ENCODE peak calls at places on chromosomes 11 and 22, in eight cellular contexts. One of them, this sample, is unnamed.

GRCh38 chr22:40218723-40219294 is 41.1 kb downstream of the TNRC6B start:
- DNase-seq in esophagus muscularis mucosa: no peak
- DNase-seq in H1: no peak
- DNase-seq in A549: no peak
- DNase-seq in sigmoid colon: no peak
- DNase-seq in transverse colon: no peak
- DNase-seq in stomach: no peak
- DNase-seq in tibial nerve: no peak
- DNase-seq in this sample: no peak

GRCh38 chr11:134361241-134361640 is 29.5 kb downstream of the GLB1L2 start:
- DNase-seq in transverse colon: no peak
- DNase-seq in sigmoid colon: peak; percentile 53
- DNase-seq in H1: no peak
- DNase-seq in tibial nerve: no peak
- DNase-seq in stomach: no peak
- DNase-seq in esophagus muscularis mucosa: no peak
- DNase-seq in A549: no peak
- DNase-seq in this sample: peak; percentile 19

GRCh38 chr11:92627615-92628201 is 341.7 kb upstream of the MTNR1B start:
- DNase-seq in stomach: no peak
- DNase-seq in sigmoid colon: no peak
- DNase-seq in tibial nerve: no peak
- DNase-seq in esophagus muscularis mucosa: no peak
- DNase-seq in A549: no peak
- DNase-seq in transverse colon: no peak
- DNase-seq in H1: no peak
- DNase-seq in this sample: no peak

GRCh38 chr11:35842958-35843357 is 100.9 kb upstream of the LDLRAD3 start:
- DNase-seq in H1: no peak
- DNase-seq in sigmoid colon: no peak
- DNase-seq in A549: no peak
- DNase-seq in stomach: no peak
- DNase-seq in transverse colon: no peak
- DNase-seq in tibial nerve: no peak
- DNase-seq in esophagus muscularis mucosa: no peak
- DNase-seq in this sample: no peak

GRCh38 chr11:67422894-67423293 is 5.4 kb upstream of the RPS6KB2 start:
- DNase-seq in esophagus muscularis mucosa: no peak
- DNase-seq in transverse colon: no peak
- DNase-seq in A549: no peak
- DNase-seq in H1: no peak
- DNase-seq in stomach: no peak
- DNase-seq in sigmoid colon: no peak
- DNase-seq in tibial nerve: no peak
- DNase-seq in this sample: no peak

GRCh38 chr22:46043816-46044717 is 67.1 kb upstream of the WNT7B start:
- DNase-seq in H1: peak; percentile 64
- DNase-seq in A549: no peak
- DNase-seq in sigmoid colon: peak; percentile 81
- DNase-seq in transverse colon: peak; percentile 49
- DNase-seq in stomach: peak; percentile 54
- DNase-seq in esophagus muscularis mucosa: no peak
- DNase-seq in tibial nerve: no peak
- DNase-seq in this sample: peak; percentile 62

GRCh38 chr11:120786206-120786735 is 237.6 kb upstream of the TBCEL start:
- DNase-seq in H1: peak; percentile 28
- DNase-seq in stomach: no peak
- DNase-seq in tibial nerve: no peak
- DNase-seq in transverse colon: no peak
- DNase-seq in sigmoid colon: no peak
- DNase-seq in esophagus muscularis mucosa: no peak
- DNase-seq in A549: no peak
- DNase-seq in this sample: no peak

GRCh38 chr11:10564692-10565318 is 3.7 kb downstream of the LYVE1 start:
- DNase-seq in A549: no peak
- DNase-seq in transverse colon: no peak
- DNase-seq in H1: no peak
- DNase-seq in stomach: no peak
- DNase-seq in sigmoid colon: no peak
- DNase-seq in tibial nerve: no peak
- DNase-seq in esophagus muscularis mucosa: no peak
- DNase-seq in this sample: no peak

GRCh38 chr11:27427183-27427980 is 45.2 kb downstream of the LGR4 start:
- DNase-seq in stomach: peak; percentile 43
- DNase-seq in tibial nerve: no peak
- DNase-seq in esophagus muscularis mucosa: no peak
- DNase-seq in H1: no peak
- DNase-seq in A549: no peak
- DNase-seq in transverse colon: no peak
- DNase-seq in sigmoid colon: no peak
- DNase-seq in this sample: no peak

GRCh38 chr22:36223504-36223903 is 15.8 kb downstream of the APOL2 start:
- DNase-seq in A549: no peak
- DNase-seq in H1: no peak
- DNase-seq in esophagus muscularis mucosa: no peak
- DNase-seq in transverse colon: no peak
- DNase-seq in sigmoid colon: no peak
- DNase-seq in tibial nerve: no peak
- DNase-seq in stomach: no peak
- DNase-seq in this sample: no peak

GRCh38 chr22:19751497-19752245 is 8.9 kb upstream of the TBX1 start:
- DNase-seq in transverse colon: no peak
- DNase-seq in stomach: no peak
- DNase-seq in A549: no peak
- DNase-seq in esophagus muscularis mucosa: no peak
- DNase-seq in H1: no peak
- DNase-seq in sigmoid colon: no peak
- DNase-seq in tibial nerve: no peak
- DNase-seq in this sample: no peak

GRCh38 chr11:8698917-8699441 is 16.4 kb downstream of the RPL27A start:
- DNase-seq in H1: peak; percentile 66
- DNase-seq in esophagus muscularis mucosa: no peak
- DNase-seq in sigmoid colon: peak; percentile 60
- DNase-seq in transverse colon: no peak
- DNase-seq in A549: no peak
- DNase-seq in stomach: no peak
- DNase-seq in tibial nerve: no peak
- DNase-seq in this sample: no peak

GRCh38 chr11:38460429-38460828 is 1862.4 kb upstream of the RAG2 start:
- DNase-seq in stomach: no peak
- DNase-seq in transverse colon: no peak
- DNase-seq in H1: no peak
- DNase-seq in sigmoid colon: no peak
- DNase-seq in A549: no peak
- DNase-seq in esophagus muscularis mucosa: no peak
- DNase-seq in tibial nerve: no peak
- DNase-seq in this sample: no peak

GRCh38 chr11:96045622-96046456 is 121.9 kb upstream of the MTMR2 start:
- DNase-seq in esophagus muscularis mucosa: no peak
- DNase-seq in A549: no peak
- DNase-seq in tibial nerve: peak; percentile 45
- DNase-seq in sigmoid colon: peak; percentile 67
- DNase-seq in transverse colon: no peak
- DNase-seq in H1: peak; percentile 57
- DNase-seq in stomach: peak; percentile 42
- DNase-seq in this sample: peak; percentile 63

GRCh38 chr11:67631427-67631826 is 1.7 kb upstream of the NUDT8 start:
- DNase-seq in esophagus muscularis mucosa: no peak
- DNase-seq in H1: no peak
- DNase-seq in A549: no peak
- DNase-seq in sigmoid colon: no peak
- DNase-seq in transverse colon: peak; percentile 51
- DNase-seq in stomach: no peak
- DNase-seq in tibial nerve: no peak
- DNase-seq in this sample: peak; percentile 34

GRCh38 chr22:45481661-45482060 is 21.0 kb upstream of the FBLN1 start:
- DNase-seq in esophagus muscularis mucosa: no peak
- DNase-seq in stomach: no peak
- DNase-seq in H1: no peak
- DNase-seq in sigmoid colon: no peak
- DNase-seq in tibial nerve: no peak
- DNase-seq in A549: no peak
- DNase-seq in transverse colon: no peak
- DNase-seq in this sample: no peak

GRCh38 chr11:3134651-3135490 is 30.2 kb downstream of the OSBPL5 start:
- DNase-seq in A549: no peak
- DNase-seq in H1: no peak
- DNase-seq in stomach: no peak
- DNase-seq in esophagus muscularis mucosa: no peak
- DNase-seq in sigmoid colon: peak; percentile 65
- DNase-seq in transverse colon: peak; percentile 8
- DNase-seq in tibial nerve: no peak
- DNase-seq in this sample: peak; percentile 30

GRCh38 chr11:131754671-131755070 is 384.3 kb downstream of the NTM start:
- DNase-seq in tibial nerve: no peak
- DNase-seq in A549: no peak
- DNase-seq in stomach: no peak
- DNase-seq in esophagus muscularis mucosa: no peak
- DNase-seq in H1: no peak
- DNase-seq in sigmoid colon: no peak
- DNase-seq in transverse colon: no peak
- DNase-seq in this sample: no peak

GRCh38 chr11:74443071-74443864 is 24.1 kb downstream of the KCNE3 start:
- DNase-seq in sigmoid colon: no peak
- DNase-seq in tibial nerve: no peak
- DNase-seq in H1: no peak
- DNase-seq in stomach: peak; percentile 68
- DNase-seq in A549: peak; percentile 74
- DNase-seq in transverse colon: peak; percentile 55
- DNase-seq in esophagus muscularis mucosa: no peak
- DNase-seq in this sample: no peak

GRCh38 chr11:65503923-65504670 is 5.3 kb downstream of the MALAT1 start:
- DNase-seq in H1: no peak
- DNase-seq in stomach: no peak
- DNase-seq in A549: peak; percentile 70
- DNase-seq in tibial nerve: peak; percentile 48
- DNase-seq in transverse colon: no peak
- DNase-seq in sigmoid colon: peak; percentile 56
- DNase-seq in esophagus muscularis mucosa: no peak
- DNase-seq in this sample: no peak
- TF ChIP-seq POLR2A in H1: peak; percentile 84
- TF ChIP-seq POLR2A in stomach: no peak
- TF ChIP-seq POLR2A in A549: no peak
- TF ChIP-seq POLR2A in tibial nerve: peak; percentile 34
- TF ChIP-seq POLR2A in transverse colon: peak; percentile 74
- TF ChIP-seq POLR2A in sigmoid colon: peak; percentile 65
- TF ChIP-seq POLR2A in esophagus muscularis mucosa: no peak
- TF ChIP-seq POLR2A in this sample: no peak

DNA sequence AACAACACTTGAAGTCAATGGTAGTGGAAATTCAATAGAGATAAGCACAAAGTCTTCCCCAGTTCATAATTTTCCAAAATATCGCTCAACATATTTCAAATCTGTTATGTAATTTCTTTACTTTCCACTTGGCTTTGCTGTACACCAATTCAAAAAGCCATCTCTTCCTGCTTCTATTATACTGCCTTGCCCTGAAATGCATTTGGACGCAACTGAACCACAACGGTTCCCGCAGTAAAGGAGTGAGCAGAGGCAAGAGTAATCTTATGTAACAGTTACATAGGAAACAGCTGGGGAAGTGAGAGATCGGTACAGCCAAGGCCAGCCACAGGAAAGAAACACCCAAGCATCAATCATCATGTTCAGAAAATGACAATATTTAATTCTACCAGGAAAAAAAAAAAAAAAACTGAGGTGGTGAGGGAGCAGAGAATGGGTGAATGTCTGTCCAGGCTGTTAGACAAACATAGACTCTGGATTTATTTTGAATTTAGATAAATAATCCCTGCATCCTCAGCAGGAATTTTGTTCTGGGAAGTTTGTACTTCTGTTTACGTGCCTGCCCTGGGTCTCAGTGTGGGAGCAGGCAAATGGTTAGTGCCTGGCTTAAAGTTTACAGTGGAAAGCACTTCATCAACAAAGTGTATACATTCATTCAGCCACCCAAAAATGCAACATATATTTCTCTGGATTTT is 392.2 kb downstream of the ETS1 start:
- DNase-seq in tibial nerve: no peak
- DNase-seq in H1: no peak
- DNase-seq in sigmoid colon: no peak
- DNase-seq in stomach: no peak
- DNase-seq in A549: no peak
- DNase-seq in transverse colon: no peak
- DNase-seq in esophagus muscularis mucosa: no peak
- DNase-seq in this sample: no peak
- TF ChIP-seq CTCF in tibial nerve: no peak
- TF ChIP-seq CTCF in H1: no peak
- TF ChIP-seq CTCF in sigmoid colon: no peak
- TF ChIP-seq CTCF in stomach: no peak
- TF ChIP-seq CTCF in A549: no peak
- TF ChIP-seq CTCF in transverse colon: no peak
- TF ChIP-seq CTCF in esophagus muscularis mucosa: no peak
- TF ChIP-seq CTCF in this sample: no peak

GRCh38 chr22:41821449-41822030 is 11.4 kb upstream of the SREBF2 start:
- DNase-seq in transverse colon: no peak
- DNase-seq in H1: no peak
- DNase-seq in A549: no peak
- DNase-seq in sigmoid colon: no peak
- DNase-seq in stomach: no peak
- DNase-seq in esophagus muscularis mucosa: no peak
- DNase-seq in tibial nerve: no peak
- DNase-seq in this sample: no peak
- TF ChIP-seq EP300 in transverse colon: no peak
- TF ChIP-seq EP300 in H1: no peak
- TF ChIP-seq EP300 in A549: no peak
- TF ChIP-seq EP300 in sigmoid colon: no peak
- TF ChIP-seq EP300 in stomach: no peak
- TF ChIP-seq EP300 in esophagus muscularis mucosa: no peak
- TF ChIP-seq EP300 in tibial nerve: no peak
- TF ChIP-seq EP300 in this sample: no peak

GRCh38 chr11:34052036-34052607 is 591 bp downstream of the CAPRIN1 start:
- DNase-seq in sigmoid colon: peak; percentile 94
- DNase-seq in stomach: peak; percentile 93
- DNase-seq in tibial nerve: peak; percentile 87
- DNase-seq in esophagus muscularis mucosa: peak; percentile 95
- DNase-seq in H1: peak; percentile 91
- DNase-seq in transverse colon: peak; percentile 93
- DNase-seq in A549: peak; percentile 91
- DNase-seq in this sample: peak; percentile 93

GRCh38 chr11:34052608-34053160 is 1.2 kb downstream of the CAPRIN1 start:
- DNase-seq in tibial nerve: no peak
- DNase-seq in A549: peak; percentile 36
- DNase-seq in sigmoid colon: peak; percentile 66
- DNase-seq in transverse colon: peak; percentile 30
- DNase-seq in H1: peak; percentile 47
- DNase-seq in esophagus muscularis mucosa: no peak
- DNase-seq in stomach: peak; percentile 29
- DNase-seq in this sample: no peak

GRCh38 chr11:34055218-34056000 is 3.9 kb downstream of the CAPRIN1 start:
- DNase-seq in tibial nerve: no peak
- DNase-seq in A549: no peak
- DNase-seq in stomach: no peak
- DNase-seq in H1: no peak
- DNase-seq in esophagus muscularis mucosa: no peak
- DNase-seq in sigmoid colon: no peak
- DNase-seq in transverse colon: no peak
- DNase-seq in this sample: no peak

GRCh38 chr11:34051349-34052035 is at the start of gene CAPRIN1:
- DNase-seq in esophagus muscularis mucosa: peak; percentile 93
- DNase-seq in H1: peak; percentile 86
- DNase-seq in A549: peak; percentile 94
- DNase-seq in transverse colon: peak; percentile 89
- DNase-seq in tibial nerve: peak; percentile 68
- DNase-seq in sigmoid colon: peak; percentile 92
- DNase-seq in stomach: peak; percentile 87
- DNase-seq in this sample: peak; percentile 91

GRCh38 chr11:34053161-34053686 is 1.7 kb downstream of the CAPRIN1 start:
- DNase-seq in tibial nerve: peak; percentile 53
- DNase-seq in sigmoid colon: peak; percentile 86
- DNase-seq in esophagus muscularis mucosa: no peak
- DNase-seq in transverse colon: peak; percentile 83
- DNase-seq in H1: peak; percentile 67
- DNase-seq in stomach: peak; percentile 77
- DNase-seq in A549: peak; percentile 82
- DNase-seq in this sample: peak; percentile 68
- TF ChIP-seq POLR2A in tibial nerve: no peak
- TF ChIP-seq POLR2A in sigmoid colon: no peak
- TF ChIP-seq POLR2A in esophagus muscularis mucosa: no peak
- TF ChIP-seq POLR2A in transverse colon: peak; percentile 56
- TF ChIP-seq POLR2A in H1: peak; percentile 67
- TF ChIP-seq POLR2A in stomach: no peak
- TF ChIP-seq POLR2A in A549: peak; percentile 43
- TF ChIP-seq POLR2A in this sample: no peak